ENCODE peak calls at places on chromosomes 11 and 22, in four cellular contexts. X is SK-N-SH, E is A549, V is ovary. A is an unnamed sample. For H3K4me1, the result is how much of the 10 kb centered on the place peaks cover.

GRCh38 chr11:21323617-21324016 is 654.2 kb downstream of the NELL1 start:
- DNase-seq in X (no peak), E (no peak), V (no peak), A (no peak)

GRCh38 chr11:125176866-125177265 is 12.3 kb downstream of the PKNOX2 start:
- DNase-seq in X (no peak), E (no peak), V (no peak), A (no peak)

GRCh38 chr11:26930518-26931247 is 63.2 kb upstream of the FIBIN start:
- DNase-seq in X (no peak), E (no peak), V (no peak), A (no peak)

GRCh38 chr11:62980133-62980760 is 4.5 kb downstream of the SLC22A6 start:
- DNase-seq in X (no peak), E (no peak), V (no peak), A (no peak)

GRCh38 chr11:97610000-97610399 is 1220.2 kb downstream of the JRKL start:
- DNase-seq in X (no peak), E (peak), V (no peak), A (no peak)

GRCh38 chr11:15905334-15905733 is 451.0 kb downstream of the SOX6 start:
- DNase-seq in X (no peak), E (no peak), V (no peak), A (peak)

GRCh38 chr11:46520971-46521745 is 72.7 kb downstream of the AMBRA1 start:
- DNase-seq in X (no peak), E (no peak), V (no peak), A (no peak)

GRCh38 chr22:41648431-41648830 is 27.3 kb downstream of the XRCC6 start:
- DNase-seq in X (no peak), E (no peak), V (no peak), A (no peak)

GRCh38 chr11:8597182-8597581 is 3.2 kb upstream of the STK33 start:
- DNase-seq in X (no peak), E (peak), V (no peak), A (no peak)

GRCh38 chr11:57349491-57350274 is 11.5 kb downstream of the P2RX3 start:
- DNase-seq in X (peak), E (peak), V (peak), A (peak)

GRCh38 chr11:3181722-3182461 is 16.8 kb upstream of the OSBPL5 start:
- DNase-seq in X (no peak), E (no peak), V (no peak), A (no peak)

GRCh38 chr22:20943104-20943933 is 23.7 kb upstream of the AIFM3 start:
- DNase-seq in X (no peak), E (no peak), V (no peak), A (no peak)

GRCh38 chr11:73566422-73566821 is 31.5 kb downstream of the FAM168A start:
- DNase-seq in X (no peak), E (no peak), V (no peak), A (no peak)

GRCh38 chr11:18720811-18721575 is 5.0 kb downstream of the IGSF22 start:
- DNase-seq in X (peak), E (peak), V (peak), A (peak)

GRCh38 chr11:124886978-124887666 is 10.5 kb downstream of the ROBO4 start:
- DNase-seq in X (peak), E (no peak), V (no peak), A (no peak)

GRCh38 chr11:63670738-63671321 is 346 bp downstream of the ATL3 start:
- DNase-seq in X (peak), E (peak), V (peak), A (peak)

GRCh38 chr11:110955797-110956196 is 243.6 kb upstream of the ARHGAP20 start:
- DNase-seq in X (no peak), E (no peak), V (no peak), A (no peak)

GRCh38 chr11:64263947-64264317 is 12.6 kb downstream of the PLCB3 start:
- DNase-seq in X (no peak), E (no peak), V (no peak), A (no peak)

GRCh38 chr22:41899992-41900651 is 14.8 kb downstream of the SHISA8 start:
- DNase-seq in X (no peak), E (no peak), V (no peak), A (no peak)

GRCh38 chr11:66852466-66853241 is 4.2 kb upstream of the LRFN4 start:
- DNase-seq in X (no peak), E (no peak), V (no peak), A (no peak)

GRCh38 chr11:94603587-94603986 is 36.4 kb downstream of the PIWIL4 start:
- DNase-seq in X (no peak), E (no peak), V (no peak), A (no peak)

GRCh38 chr11:69446108-69446507 is 35.4 kb upstream of the LINC01488 start:
- DNase-seq in X (no peak), E (no peak), V (no peak), A (no peak)

GRCh38 chr22:17486719-17487118 is 76.6 kb upstream of the SLC25A18 start:
- DNase-seq in X (no peak), E (no peak), V (no peak), A (no peak)

GRCh38 chr11:78564037-78564888 is 10.4 kb downstream of the NARS2 start:
- DNase-seq in X (peak), E (peak), V (peak), A (no peak)

GRCh38 chr22:41638748-41639147 is 17.7 kb downstream of the XRCC6 start:
- DNase-seq in X (no peak), E (peak), V (no peak), A (no peak)

GRCh38 chr22:35458547-35459422 is 58.8 kb downstream of the MCM5 start:
- DNase-seq in X (no peak), E (no peak), V (no peak), A (no peak)
- TF ChIP-seq EP300 in X (no peak), E (no peak), V (no peak), A (no peak)

DNA sequence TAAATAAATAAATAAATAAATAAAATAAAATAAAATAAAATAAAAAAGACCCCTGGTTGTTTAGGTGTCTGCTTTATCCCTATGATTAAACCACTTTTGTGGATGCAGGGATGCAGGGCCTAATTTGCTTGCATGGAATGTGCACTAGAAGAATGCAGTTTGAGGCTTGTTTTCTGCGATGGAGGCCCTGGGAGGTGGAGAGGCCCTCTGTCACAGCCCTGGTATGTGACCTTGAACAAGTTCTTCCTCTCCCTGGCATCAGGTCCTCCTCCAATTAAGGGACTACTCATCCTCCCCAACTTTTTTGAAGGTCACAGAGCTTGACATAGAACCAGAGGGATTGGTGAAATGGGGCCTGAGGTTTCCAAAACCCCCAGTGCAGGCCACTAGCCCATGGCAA is 22.7 kb downstream of the KCNJ4 start:
- DNase-seq in X (no peak), E (no peak), V (no peak), A (no peak)
- H3K4me1 ChIP-seq in X (under half), E (under half), V (under half), A (under half)

GRCh38 chr22:50710221-50710620 is 27.8 kb upstream of the ACR start:
- DNase-seq in X (no peak), E (no peak), V (no peak), A (no peak)
- TF ChIP-seq EP300 in X (no peak), E (no peak), V (no peak), A (no peak)

DNA sequence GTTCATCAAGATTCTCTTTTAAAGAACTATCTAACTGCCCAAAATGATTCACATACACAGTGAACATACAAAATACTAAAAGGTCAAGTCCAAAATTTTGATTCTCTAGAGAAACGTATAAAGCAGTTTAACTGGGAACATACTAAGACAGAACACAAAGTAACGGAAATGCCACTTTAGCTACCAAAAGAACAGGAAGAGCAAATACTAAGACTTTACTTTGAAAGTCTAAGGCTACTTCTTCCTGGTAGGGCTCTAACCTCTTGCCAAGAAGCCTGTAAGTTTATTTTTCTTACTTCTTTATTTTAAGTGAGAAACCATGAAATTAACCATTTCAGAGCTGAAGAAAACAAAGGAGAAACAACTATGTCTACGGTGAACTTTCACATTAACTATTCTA is 6.2 kb downstream of the PICALM start:
- DNase-seq in X (no peak), E (no peak), V (no peak), A (no peak)
- H3K4me1 ChIP-seq in X (under half), E (under half), V (under half), A (half or more)

GRCh38 chr22:27194096-27194748 is 536.8 kb downstream of the MIAT start:
- DNase-seq in X (no peak), E (no peak), V (no peak), A (no peak)
- TF ChIP-seq EP300 in X (no peak), E (no peak), V (no peak), A (no peak)

DNA sequence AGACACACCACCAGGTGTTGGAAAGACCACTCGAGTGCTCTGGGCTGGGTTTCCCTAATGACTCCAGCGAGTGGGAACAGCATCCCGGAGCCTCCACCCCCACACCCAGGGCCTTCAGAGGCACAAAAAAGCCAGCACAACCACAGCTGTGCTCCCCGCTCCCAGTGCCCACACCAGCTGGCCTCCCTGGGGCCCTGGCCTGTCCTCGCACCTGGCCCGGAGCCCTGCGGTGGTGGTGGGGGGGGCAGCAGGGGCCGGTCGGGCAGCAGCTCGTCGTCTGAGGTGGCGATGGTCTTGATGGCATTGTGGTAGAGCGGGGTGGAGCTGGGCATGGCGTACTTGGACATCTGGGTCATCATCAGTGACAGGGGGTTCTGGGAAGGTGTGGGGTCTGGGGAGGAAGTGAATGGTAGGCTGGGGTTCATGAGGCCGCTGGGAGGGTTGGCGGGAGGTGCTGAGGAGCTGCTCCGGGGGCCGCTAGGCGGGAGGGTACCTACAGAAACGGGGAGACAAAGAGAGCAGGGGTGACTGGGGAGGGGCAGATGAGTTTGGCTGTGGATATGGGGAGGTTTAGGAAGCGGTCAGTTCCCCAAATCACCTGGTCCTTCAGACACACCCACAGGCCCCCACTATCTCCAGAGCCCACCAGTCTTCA is 16.1 kb downstream of the CXCR5 start:
- DNase-seq in X (no peak), E (no peak), V (no peak), A (no peak)
- H3K4me1 ChIP-seq in X (under half), E (under half), V (under half), A (under half)

DNA sequence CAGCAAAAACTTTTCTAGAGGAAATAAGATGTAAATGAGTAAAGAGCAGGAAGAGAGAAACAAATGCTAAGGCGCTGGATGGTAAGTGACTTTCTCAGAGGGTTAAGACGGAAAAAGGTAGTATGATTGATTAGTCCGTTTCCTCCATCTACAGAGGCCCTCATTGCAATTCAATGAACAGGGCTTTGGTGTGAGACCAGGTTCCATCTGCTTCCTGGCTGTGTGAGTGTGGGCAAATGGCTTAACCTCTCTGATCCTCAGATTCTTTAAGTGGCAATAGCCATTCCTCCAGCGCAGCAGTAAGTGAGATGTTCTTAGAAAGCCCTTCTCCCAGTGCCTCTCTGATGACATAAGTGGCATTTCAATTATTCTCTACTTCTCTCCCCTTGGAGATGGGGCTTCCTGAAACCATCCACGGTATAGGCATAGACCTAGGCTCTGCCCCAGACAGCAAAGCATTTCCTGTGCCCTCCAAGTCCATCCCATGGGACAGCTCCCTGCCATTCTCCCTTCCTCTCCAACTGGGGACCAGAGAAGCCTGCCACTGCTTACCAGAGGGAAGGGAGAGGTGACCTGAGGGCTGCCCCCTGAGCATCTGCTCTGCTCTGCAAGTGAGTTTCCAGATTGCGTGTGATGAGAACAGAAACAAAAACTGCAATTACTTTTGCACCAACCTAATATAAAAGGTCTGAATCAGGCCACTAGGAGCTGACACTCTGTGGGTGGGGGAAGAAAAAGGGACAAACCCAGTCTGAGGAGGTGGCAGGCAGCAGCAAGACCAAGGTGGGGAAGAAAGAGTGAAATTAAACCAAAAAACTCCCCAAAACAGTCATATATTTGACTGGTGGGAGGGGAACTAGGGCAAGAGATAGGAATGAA is 12.7 kb upstream of the CD44 start:
- DNase-seq in X (no peak), E (no peak), V (no peak), A (no peak)
- TF ChIP-seq EP300 in X (no peak), E (no peak), V (no peak), A (no peak)